ENCODE peak calls at places on chromosomes 16 and 17, in ten cellular contexts. I is anterior cingulate cortex; H is B cell; Z is HEK293T; A is fibroblast of pulmonary artery; W is activated T-helper 1 cell treated with anti-CD3 and anti-CD28 coated beads, Interleukin-2, amount 50 U/mL, for 16 hours; V is memory B cell; N is ascending aorta; G is GM18507; B is cerebellar cortex. T is an unnamed sample.

GRCh38 chr17:42249681-42250446 is 26.3 kb downstream of the STAT5B start:
- DNase-seq in A (no peak), W (no peak), Z (no peak), I (no peak), B (no peak), V (no peak), N (no peak), H (no peak), G (no peak), T (no peak)

GRCh38 chr16:67801889-67802288 is 4.5 kb downstream of the RANBP10 start:
- DNase-seq in G (no peak), N (no peak), V (peak; percentile 62), Z (no peak), I (no peak), W (no peak), B (no peak), A (no peak), H (peak; percentile 75), T (no peak)

GRCh38 chr17:8994319-8994718 is 27.0 kb upstream of the NTN1 start:
- DNase-seq in H (peak; percentile 64), V (no peak), I (no peak), N (peak; percentile 55), A (peak; percentile 54), Z (peak; percentile 63), G (no peak), W (no peak), B (peak; percentile 44), T (no peak)

GRCh38 chr17:3038941-3039340 is 24.5 kb downstream of the OR1D5 start:
- DNase-seq in G (no peak), B (no peak), W (no peak), H (no peak), I (no peak), N (no peak), A (no peak), V (no peak), Z (no peak), T (no peak)

GRCh38 chr17:56125830-56126819 is 27.1 kb upstream of the ANKFN1 start:
- DNase-seq in W (no peak), A (peak; percentile 53), H (no peak), G (no peak), I (no peak), B (peak; percentile 19), V (no peak), N (no peak), Z (peak; percentile 39), T (no peak)

GRCh38 chr17:41507315-41507880 is 2.0 kb upstream of the KRT13 start:
- DNase-seq in Z (no peak), N (no peak), B (no peak), G (no peak), A (no peak), W (no peak), V (no peak), I (no peak), H (no peak), T (no peak)

GRCh38 chr17:81959362-81960129 is 1.4 kb downstream of the NOTUM start:
- DNase-seq in H (peak; percentile 93), B (peak; percentile 27), A (peak; percentile 36), G (peak; percentile 67), W (peak; percentile 61), I (peak; percentile 13), V (peak; percentile 87), Z (peak; percentile 67), N (no peak), T (peak; percentile 77)

GRCh38 chr17:47072881-47073280 is 93.8 kb upstream of the RPRML start:
- DNase-seq in I (peak; percentile 15), N (no peak), G (no peak), W (no peak), H (no peak), A (no peak), Z (no peak), V (no peak), B (peak; percentile 19), T (no peak)

GRCh38 chr17:72409405-72410002 is 288.7 kb downstream of the SOX9 start:
- DNase-seq in W (no peak), I (no peak), A (no peak), G (no peak), N (no peak), V (no peak), H (no peak), B (no peak), Z (no peak), T (no peak)

GRCh38 chr16:15900901-15901465 is 12.6 kb upstream of the CEP20 start:
- DNase-seq in N (no peak), V (no peak), I (no peak), B (no peak), W (no peak), A (no peak), H (no peak), Z (no peak), G (no peak), T (no peak)

GRCh38 chr16:75921281-75921680 is 195.0 kb upstream of the CPHXL start:
- DNase-seq in G (no peak), Z (no peak), V (no peak), H (no peak), B (peak; percentile 71), N (no peak), A (no peak), I (no peak), W (no peak), T (no peak)

GRCh38 chr17:61232871-61233270 is 166.8 kb upstream of the TBX2 start:
- DNase-seq in G (no peak), V (no peak), W (no peak), H (no peak), B (no peak), Z (no peak), I (no peak), N (no peak), A (no peak), T (no peak)

GRCh38 chr16:8634991-8635736 is 13.7 kb downstream of the METTL22 start:
- DNase-seq in W (no peak), Z (peak; percentile 50), B (peak; percentile 18), N (no peak), V (no peak), A (peak; percentile 57), H (no peak), I (no peak), G (no peak), T (no peak)

GRCh38 chr17:10172241-10172741 is 26.1 kb downstream of the GAS7 start:
- DNase-seq in I (no peak), H (peak; percentile 45), N (no peak), Z (no peak), G (no peak), B (no peak), W (no peak), A (no peak), V (no peak), T (no peak)

GRCh38 chr16:882256-882655 is 81.7 kb upstream of the GNG13 start:
- DNase-seq in N (no peak), W (no peak), Z (no peak), H (no peak), V (no peak), A (no peak), G (no peak), B (no peak), I (no peak), T (no peak)

GRCh38 chr17:27529230-27529796 is 73.1 kb downstream of the KSR1 start:
- DNase-seq in H (no peak), V (no peak), Z (no peak), G (no peak), W (no peak), N (no peak), A (peak; percentile 72), I (no peak), B (no peak), T (no peak)

GRCh38 chr17:63697341-63698286 is 2.3 kb downstream of the LIMD2 start:
- DNase-seq in W (peak; percentile 68), B (no peak), I (no peak), V (peak; percentile 94), A (peak; percentile 48), H (peak; percentile 94), N (no peak), Z (peak; percentile 68), G (no peak), T (no peak)